ENCODE peak calls at places on chromosome 10, in five cellular contexts. T is tibial artery, H is heart right ventricle, J is Panc1, M is adrenal gland. L is an unnamed sample.

GRCh38 chr10:35735412-35735811 is 93.3 kb upstream of the FZD8 start:
- DNase-seq in T (no peak), H (no peak), J (no peak), M (no peak), L (no peak)

GRCh38 chr10:120970595-120971529 is 119.7 kb downstream of the WDR11 start:
- DNase-seq in T (no peak), H (no peak), J (no peak), M (no peak), L (no peak)

GRCh38 chr10:132962623-132963429 is 20.5 kb upstream of the CFAP46 start:
- DNase-seq in T (no peak), H (no peak), J (no peak), M (no peak), L (no peak)

GRCh38 chr10:13938940-13939339 is 352.2 kb downstream of the PRPF18 start:
- DNase-seq in T (no peak), H (no peak), J (no peak), M (no peak), L (no peak)

GRCh38 chr10:84114088-84114667 is 25.1 kb upstream of the GHITM start:
- DNase-seq in T (no peak), H (no peak), J (no peak), M (no peak), L (no peak)

GRCh38 chr10:97270523-97271154 is 21.8 kb downstream of the ARHGAP19 start:
- DNase-seq in T (no peak), H (no peak), J (no peak), M (no peak), L (no peak)

GRCh38 chr10:10803273-10803672 is 214.4 kb upstream of the CELF2 start:
- DNase-seq in T (peak; percentile 74), H (no peak), J (no peak), M (no peak), L (peak; percentile 85)

GRCh38 chr10:12221323-12222298 is 25.6 kb downstream of the CDC123 start:
- DNase-seq in T (no peak), H (no peak), J (no peak), M (no peak), L (peak; percentile 48)

GRCh38 chr10:51768886-51769285 is 69.5 kb upstream of the CSTF2T start:
- DNase-seq in T (no peak), H (no peak), J (no peak), M (no peak), L (no peak)

GRCh38 chr10:70753841-70754621 is 31.1 kb downstream of the TBATA start:
- DNase-seq in T (no peak), H (no peak), J (no peak), M (no peak), L (no peak)

GRCh38 chr10:24825551-24825950 is 101.9 kb upstream of the ARHGAP21 start:
- DNase-seq in T (no peak), H (no peak), J (no peak), M (no peak), L (no peak)

GRCh38 chr10:50497758-50498157 is 126.0 kb downstream of the SGMS1 start:
- DNase-seq in T (no peak), H (no peak), J (no peak), M (no peak), L (no peak)

GRCh38 chr10:813286-813685 is 118.2 kb downstream of the LARP4B start:
- DNase-seq in T (no peak), H (no peak), J (no peak), M (no peak), L (no peak)

GRCh38 chr10:816958-817357 is 114.5 kb downstream of the LARP4B start:
- DNase-seq in T (no peak), H (peak; percentile 48), J (no peak), M (no peak), L (no peak)

GRCh38 chr10:817371-817770 is 114.1 kb downstream of the LARP4B start:
- DNase-seq in T (no peak), H (no peak), J (no peak), M (no peak), L (no peak)

GRCh38 chr10:814536-815302 is 116.8 kb downstream of the LARP4B start:
- DNase-seq in T (no peak), H (no peak), J (no peak), M (no peak), L (no peak)

GRCh38 chr10:815338-816104 is 116.0 kb downstream of the LARP4B start:
- DNase-seq in T (no peak), H (no peak), J (no peak), M (no peak), L (no peak)
- H3K36me3 ChIP-seq in T (peaks cover 100% of the 10 kb centered on the region), H (peaks cover 3% of the 10 kb centered on the region), J (peaks cover 18% of the 10 kb centered on the region), M (no peaks in the 10 kb centered on the region), L (peaks cover 81% of the 10 kb centered on the region)

GRCh38 chr10:102629661-102630614 is 14.3 kb upstream of the TRIM8 start:
- DNase-seq in T (no peak), H (no peak), J (no peak), M (no peak), L (peak; percentile 88)
- H3K4me3 ChIP-seq in T (no peak overlapping the region), H (no peak overlapping the region), J (no peak overlapping the region), M (no peak overlapping the region), L (no peak overlapping the region)

DNA sequence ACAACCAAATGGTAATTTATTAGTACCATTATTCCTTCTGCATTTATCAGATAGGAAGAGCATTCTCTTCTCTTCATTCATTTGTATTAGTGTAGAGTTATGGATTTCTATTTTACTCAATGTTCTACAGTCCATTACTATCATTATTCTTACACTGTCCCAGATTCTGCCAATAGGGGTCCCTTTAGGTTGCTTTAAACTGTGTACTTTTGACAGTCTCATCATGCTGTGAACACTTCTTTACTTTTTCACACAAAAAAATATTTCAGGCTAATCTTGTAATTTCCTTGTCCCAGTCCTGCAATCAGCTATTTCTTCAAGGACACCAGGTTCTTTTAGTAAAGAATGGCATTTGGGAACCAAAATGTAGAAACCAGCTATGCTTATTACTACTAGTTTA is 99.3 kb downstream of the ZNF248 start:
- DNase-seq in T (no peak), H (no peak), J (no peak), M (no peak), L (no peak)
- H3K9me3 ChIP-seq in T (no peaks in the 10 kb centered on the region), H (no peaks in the 10 kb centered on the region), J (no peaks in the 10 kb centered on the region), M (no peaks in the 10 kb centered on the region), L (no peaks in the 10 kb centered on the region)

GRCh38 chr10:103877861-103878260 is 22.5 kb upstream of the SH3PXD2A start:
- DNase-seq in T (no peak), H (no peak), J (no peak), M (no peak), L (no peak)

GRCh38 chr10:103879831-103880230 is 24.5 kb upstream of the SH3PXD2A start:
- DNase-seq in T (no peak), H (no peak), J (no peak), M (no peak), L (no peak)

GRCh38 chr10:103881420-103882284 is 26.3 kb upstream of the SH3PXD2A start:
- DNase-seq in T (no peak), H (peak; percentile 39), J (no peak), M (no peak), L (no peak)

GRCh38 chr10:103882285-103883007 is 27.1 kb upstream of the SH3PXD2A start:
- DNase-seq in T (no peak), H (no peak), J (no peak), M (peak; percentile 58), L (no peak)

DNA sequence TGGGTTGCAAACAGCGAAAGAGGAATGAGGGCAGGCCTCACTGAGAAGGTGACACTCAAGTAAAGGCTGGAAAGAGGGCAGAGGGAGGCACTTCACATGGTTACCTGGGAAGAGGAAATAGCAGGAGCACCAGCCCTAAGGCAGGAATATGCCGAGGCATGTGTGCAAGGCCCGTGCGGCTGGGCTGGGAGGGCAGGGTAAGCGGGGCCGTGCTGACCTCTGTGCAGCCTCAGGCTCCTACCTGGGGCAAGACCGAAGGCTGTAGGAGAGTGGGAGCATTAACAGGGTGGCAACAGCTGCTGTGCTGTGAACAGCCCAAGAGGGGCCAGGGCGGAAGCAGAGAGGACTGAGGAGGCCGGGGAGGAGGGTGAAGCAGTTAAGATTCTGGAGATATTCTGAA is 24.0 kb upstream of the SH3PXD2A start:
- DNase-seq in T (no peak), H (no peak), J (no peak), M (no peak), L (no peak)
- H3K36me3 ChIP-seq in T (peaks cover 58% of the 10 kb centered on the region), H (no peaks in the 10 kb centered on the region), J (no peaks in the 10 kb centered on the region), M (no peaks in the 10 kb centered on the region), L (no peaks in the 10 kb centered on the region)

GRCh38 chr10:45495438-45496152 is 121.6 kb downstream of the ALOX5 start:
- DNase-seq in T (no peak), H (no peak), J (no peak), M (no peak), L (no peak)
- H3K4me3 ChIP-seq in T (no peak overlapping the region), H (no peak overlapping the region), J (no peak overlapping the region), M (no peak overlapping the region), L (no peak overlapping the region)